ENCODE peak calls at places on chromosomes 3 and 15, in seven cellular contexts. P is stomach, K is body of pancreas, W is uterus, A is AG04450, L is spleen, J is Peyer's patch. Q is an unnamed sample. For H3K27me3, the result is how much of the 10 kb centered on the place peaks cover.

GRCh38 chr15:44720460-44721185 is 9.3 kb downstream of the B2M start:
- DNase-seq in P (no peak), K (no peak), W (no peak), A (no peak), L (no peak), J (no peak), Q (no peak)

GRCh38 chr3:63977893-63978292 is 45.4 kb downstream of the PSMD6 start:
- DNase-seq in P (no peak), K (no peak), W (no peak), A (no peak), L (no peak), J (no peak), Q (no peak)

GRCh38 chr15:89822951-89823701 is 8.5 kb upstream of the ANPEP start:
- DNase-seq in P (no peak), K (peak), W (no peak), A (no peak), L (peak), J (no peak), Q (no peak)

GRCh38 chr15:74242296-74242929 is 6.3 kb downstream of the CCDC33 start:
- DNase-seq in P (no peak), K (peak), W (no peak), A (no peak), L (peak), J (no peak), Q (no peak)

GRCh38 chr3:3368336-3368735 is 188.8 kb upstream of the CRBN start:
- DNase-seq in P (no peak), K (no peak), W (no peak), A (no peak), L (no peak), J (no peak), Q (no peak)

GRCh38 chr3:5653426-5653825 is 465.9 kb downstream of the EDEM1 start:
- DNase-seq in P (no peak), K (no peak), W (no peak), A (no peak), L (no peak), J (no peak), Q (no peak)

GRCh38 chr15:88617031-88617722 is 4.0 kb upstream of the AEN start:
- DNase-seq in P (no peak), K (no peak), W (no peak), A (no peak), L (no peak), J (no peak), Q (no peak)

GRCh38 chr3:37904614-37905047 is 43.0 kb downstream of the CTDSPL start:
- DNase-seq in P (no peak), K (no peak), W (no peak), A (no peak), L (no peak), J (no peak), Q (no peak)

GRCh38 chr3:66659056-66659455 is 158.2 kb upstream of the LRIG1 start:
- DNase-seq in P (no peak), K (no peak), W (no peak), A (no peak), L (no peak), J (no peak), Q (no peak)

GRCh38 chr15:84979651-84980050 is 2.0 kb upstream of the PDE8A start:
- DNase-seq in P (no peak), K (peak), W (no peak), A (no peak), L (peak), J (no peak), Q (no peak)

GRCh38 chr3:127829537-127829936 is 7.2 kb upstream of the MGLL start:
- DNase-seq in P (no peak), K (no peak), W (no peak), A (no peak), L (no peak), J (no peak), Q (no peak)

GRCh38 chr15:66866651-66867050 is 164.6 kb downstream of the SMAD6 start:
- DNase-seq in P (no peak), K (no peak), W (no peak), A (no peak), L (no peak), J (peak), Q (no peak)

GRCh38 chr15:59532770-59533379 is 78.7 kb upstream of the GCNT3 start:
- DNase-seq in P (peak), K (peak), W (no peak), A (peak), L (no peak), J (no peak), Q (no peak)

GRCh38 chr3:159839561-159840379 is 148.9 kb upstream of the IL12A start:
- DNase-seq in P (no peak), K (no peak), W (no peak), A (no peak), L (no peak), J (no peak), Q (no peak)

GRCh38 chr3:115436767-115437301 is 186.5 kb upstream of the GAP43 start:
- DNase-seq in P (no peak), K (no peak), W (no peak), A (peak), L (no peak), J (no peak), Q (no peak)

GRCh38 chr15:45221967-45222366 is 30.1 kb upstream of the SLC28A2 start:
- DNase-seq in P (no peak), K (no peak), W (no peak), A (no peak), L (no peak), J (no peak), Q (no peak)

GRCh38 chr15:73599934-73600333 is 33.3 kb downstream of the NPTN start:
- DNase-seq in P (no peak), K (no peak), W (no peak), A (no peak), L (no peak), J (no peak), Q (no peak)

GRCh38 chr15:98904466-98905048 is 103.0 kb downstream of the PGPEP1L start:
- DNase-seq in P (no peak), K (no peak), W (no peak), A (peak), L (no peak), J (no peak), Q (no peak)

GRCh38 chr3:9402410-9403228 is 5.2 kb downstream of the SETD5 start:
- DNase-seq in P (peak), K (peak), W (no peak), A (no peak), L (no peak), J (no peak), Q (no peak)

GRCh38 chr3:52044869-52045616 is 11.3 kb downstream of the DUSP7 start:
- DNase-seq in P (no peak), K (no peak), W (no peak), A (no peak), L (no peak), J (no peak), Q (no peak)

GRCh38 chr3:153350420-153350819 is 188.4 kb downstream of the RAP2B start:
- DNase-seq in P (no peak), K (no peak), W (no peak), A (peak), L (no peak), J (no peak), Q (no peak)

GRCh38 chr15:85750319-85750806 is 44.4 kb downstream of the KLHL25 start:
- DNase-seq in P (peak), K (peak), W (peak), A (no peak), L (no peak), J (no peak), Q (no peak)

GRCh38 chr3:186261638-186262037 is 100.4 kb downstream of the DGKG start:
- DNase-seq in P (no peak), K (no peak), W (no peak), A (no peak), L (no peak), J (no peak), Q (no peak)

GRCh38 chr15:43256341-43256740 is 10.4 kb downstream of the TGM5 start:
- DNase-seq in P (no peak), K (no peak), W (no peak), A (no peak), L (no peak), J (no peak), Q (no peak)

GRCh38 chr3:151217208-151217607 is 14.2 kb upstream of the GPR171 start:
- DNase-seq in P (no peak), K (no peak), W (no peak), A (no peak), L (no peak), J (no peak), Q (no peak)

GRCh38 chr3:151213151-151213550 is 10.1 kb upstream of the GPR171 start:
- DNase-seq in P (no peak), K (no peak), W (no peak), A (no peak), L (no peak), J (no peak), Q (no peak)

GRCh38 chr3:151216641-151217040 is 13.6 kb upstream of the GPR171 start:
- DNase-seq in P (no peak), K (no peak), W (no peak), A (no peak), L (no peak), J (no peak), Q (no peak)

GRCh38 chr3:151213881-151214280 is 10.9 kb upstream of the GPR171 start:
- DNase-seq in P (no peak), K (no peak), W (no peak), A (no peak), L (no peak), J (no peak), Q (no peak)

DNA sequence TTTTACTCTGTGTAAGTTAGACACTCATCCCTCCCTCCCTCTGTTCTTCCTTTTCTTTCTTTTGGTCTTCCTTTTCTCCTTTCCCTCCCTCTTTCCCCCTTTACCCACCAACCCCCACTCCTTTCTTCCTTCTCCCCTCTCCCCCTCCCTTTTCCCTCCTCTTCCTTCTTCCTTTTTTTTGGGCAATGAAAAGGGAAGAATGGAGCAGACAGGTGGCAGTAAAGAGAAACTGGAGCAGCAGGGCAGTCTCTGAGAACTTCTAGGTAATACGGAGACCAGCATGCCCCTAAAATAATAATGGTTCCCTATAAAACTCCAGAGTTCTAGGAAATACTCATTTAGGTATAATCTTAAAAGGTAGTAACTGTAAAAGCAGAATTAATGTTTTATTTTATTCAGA is 11.4 kb upstream of the GPR171 start:
- DNase-seq in P (no peak), K (no peak), W (no peak), A (no peak), L (no peak), J (no peak), Q (no peak)
- TF ChIP-seq CTCF in P (no peak), K (no peak), W (no peak), A (no peak), L (no peak), J (no peak), Q (no peak)

DNA sequence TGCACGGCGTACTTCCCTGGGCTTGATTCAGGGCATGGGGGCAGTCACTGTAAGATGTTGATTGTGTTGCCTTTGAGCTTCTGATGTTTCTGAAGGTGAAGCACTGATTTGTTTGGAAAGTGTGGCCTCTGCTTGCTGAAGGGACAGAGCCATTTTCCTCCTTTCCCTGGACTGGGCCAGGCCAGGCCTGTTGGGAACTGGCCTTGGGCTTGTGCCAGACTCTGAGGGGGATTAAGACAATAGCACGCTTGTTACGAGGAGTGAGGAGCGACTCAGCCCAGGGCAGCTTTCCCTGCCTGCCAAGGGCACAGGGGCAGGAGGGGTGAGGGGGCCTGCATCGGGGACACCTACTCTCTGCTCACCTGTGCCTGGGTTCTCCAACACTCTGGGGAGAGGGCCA is 42.9 kb downstream of the LINGO1 start:
- DNase-seq in P (no peak), K (no peak), W (no peak), A (no peak), L (no peak), J (no peak), Q (no peak)
- H3K27me3 ChIP-seq in P (under half), K (under half), W (under half), A (under half), L (under half), J (under half), Q (under half)

DNA sequence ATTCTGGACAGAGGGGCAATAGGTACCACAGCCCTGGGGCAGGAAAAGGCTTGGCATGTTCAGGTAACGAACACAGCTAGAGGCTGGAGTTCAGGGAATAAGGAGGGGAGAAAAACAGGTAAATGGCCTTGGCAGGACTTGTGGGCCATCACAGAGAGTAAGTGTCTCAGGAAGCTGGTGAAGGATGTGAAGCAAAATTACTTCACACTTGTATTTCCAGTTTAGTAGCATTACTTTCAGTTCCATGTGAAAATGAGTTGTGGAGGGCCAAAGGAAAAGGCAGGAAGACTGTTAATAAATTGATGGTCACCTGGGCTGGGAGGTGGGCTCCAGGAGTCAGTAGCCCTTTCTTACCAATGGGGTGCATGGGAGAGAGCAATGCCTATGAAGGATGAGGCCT is 25.6 kb downstream of the TRIM42 start:
- DNase-seq in P (no peak), K (no peak), W (no peak), A (no peak), L (no peak), J (no peak), Q (no peak)
- TF ChIP-seq CTCF in P (no peak), K (no peak), W (no peak), A (no peak), L (no peak), J (no peak), Q (no peak)

GRCh38 chr3:106183762-106184391 is 315.1 kb upstream of the CBLB start:
- DNase-seq in P (no peak), K (no peak), W (no peak), A (peak), L (no peak), J (no peak), Q (no peak)
- H3K27me3 ChIP-seq in P (under half), K (under half), W (under half), A (under half), L (under half), J (under half), Q (under half)

GRCh38 chr3:42732829-42733459 is 30.3 kb upstream of the HHATL start:
- DNase-seq in P (no peak), K (no peak), W (no peak), A (no peak), L (no peak), J (no peak), Q (no peak)
- TF ChIP-seq CTCF in P (no peak), K (no peak), W (no peak), A (peak), L (no peak), J (no peak), Q (no peak)